ENCODE peak calls at places on chromosomes 3 and 15, in seven cellular contexts. J, A, Q, E, B, W and X are unnamed samples. For H3K36me3, the result is how much of the 10 kb centered on the place peaks cover.

GRCh38 chr3:129673012-129673411 is 66.5 kb upstream of the PLXND1 start:
- DNase-seq in J (no peak), W (no peak), A (no peak), Q (no peak), E (no peak), B (no peak), X (no peak)

GRCh38 chr15:77104155-77104554 is 33.2 kb upstream of the TSPAN3 start:
- DNase-seq in B (no peak), A (no peak), E (no peak), W (peak), J (no peak), Q (no peak), X (no peak)

GRCh38 chr3:184952671-184953070 is 140.7 kb downstream of the VPS8 start:
- DNase-seq in J (no peak), W (no peak), E (no peak), A (no peak), Q (no peak), B (no peak), X (no peak)

GRCh38 chr15:98403169-98403568 is 245.2 kb upstream of the IGF1R start:
- DNase-seq in J (no peak), A (no peak), W (no peak), Q (no peak), B (no peak), E (no peak), X (no peak)

GRCh38 chr3:38088679-38089078 is 48.2 kb downstream of the ACAA1 start:
- DNase-seq in W (no peak), E (no peak), J (no peak), B (no peak), Q (no peak), A (no peak), X (no peak)

GRCh38 chr3:122085666-122086065 is 30.5 kb downstream of the CD86 start:
- DNase-seq in Q (no peak), A (no peak), B (no peak), W (no peak), E (no peak), J (no peak), X (no peak)

GRCh38 chr3:8341853-8342252 is 159.8 kb upstream of the LMCD1 start:
- DNase-seq in E (no peak), Q (peak), W (no peak), B (no peak), A (no peak), J (no peak), X (no peak)

GRCh38 chr15:60933914-60934885 is 294.9 kb downstream of the RORA start:
- DNase-seq in A (peak), E (no peak), B (no peak), W (no peak), J (no peak), Q (no peak), X (no peak)

GRCh38 chr3:141796436-141797166 is 33.4 kb downstream of the GRK7 start:
- DNase-seq in J (peak), W (no peak), Q (no peak), A (no peak), B (peak), E (peak), X (no peak)

GRCh38 chr15:65924004-65924403 is 54.7 kb downstream of the RAB11A start:
- DNase-seq in W (no peak), E (no peak), B (no peak), A (no peak), Q (no peak), J (no peak), X (no peak)

GRCh38 chr3:29128004-29128403 is 152.9 kb upstream of the RBMS3 start:
- DNase-seq in J (no peak), W (no peak), A (no peak), Q (no peak), E (no peak), B (no peak), X (no peak)

GRCh38 chr3:191373327-191373726 is 43.0 kb upstream of the UTS2B start:
- DNase-seq in A (no peak), J (no peak), W (peak), Q (no peak), B (no peak), E (no peak), X (no peak)

GRCh38 chr15:56040081-56041035 is 46.9 kb upstream of the NEDD4 start:
- DNase-seq in W (peak), Q (peak), B (no peak), E (no peak), J (no peak), A (no peak), X (peak)

GRCh38 chr3:5321941-5322340 is 134.4 kb downstream of the EDEM1 start:
- DNase-seq in A (no peak), E (no peak), W (no peak), J (no peak), Q (no peak), B (no peak), X (no peak)

GRCh38 chr15:52466134-52466701 is 62.5 kb downstream of the MYO5A start:
- DNase-seq in Q (no peak), B (peak), W (no peak), E (peak), A (no peak), J (peak), X (no peak)

GRCh38 chr3:94272030-94272429 is 209.2 kb downstream of the NSUN3 start:
- DNase-seq in Q (no peak), W (no peak), E (no peak), B (no peak), J (no peak), A (no peak), X (no peak)

GRCh38 chr15:93088981-93089854 is at the start of gene RGMA:
- DNase-seq in E (no peak), A (no peak), B (no peak), J (no peak), W (no peak), Q (no peak), X (peak)

GRCh38 chr3:134365766-134366065 is 8.5 kb downstream of the AMOTL2 start:
- DNase-seq in A (no peak), J (no peak), E (no peak), B (no peak), W (no peak), Q (no peak), X (no peak)
- H3K36me3 ChIP-seq in A (half or more), J (under half), E (under half), B (under half), W (half or more), Q (half or more), X (half or more)

DNA sequence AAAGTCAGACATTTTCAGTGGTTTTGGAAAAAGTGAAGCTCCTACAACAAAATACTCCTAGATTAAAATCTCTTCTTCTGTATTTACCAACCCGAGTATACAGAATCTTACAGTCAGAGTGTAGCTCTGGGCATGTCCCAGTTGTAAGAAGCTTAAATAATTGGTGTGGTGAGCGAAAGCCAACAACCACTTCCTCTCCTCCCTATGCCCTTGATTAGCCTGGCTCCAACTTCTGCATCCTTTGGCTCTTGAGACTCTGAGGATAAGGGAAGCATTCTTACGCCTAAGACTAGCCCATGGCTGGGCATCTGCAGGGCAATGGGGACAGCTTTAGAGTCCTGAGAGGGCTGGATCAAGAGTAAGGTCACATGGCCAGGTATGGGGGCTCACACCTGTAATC is 25.5 kb downstream of the RFT1 start:
- DNase-seq in E (no peak), B (no peak), W (no peak), Q (no peak), A (no peak), J (no peak), X (no peak)
- H3K36me3 ChIP-seq in E (under half), B (under half), W (under half), Q (under half), A (under half), J (half or more), X (under half)

GRCh38 chr3:87161486-87161885 is 65.6 kb upstream of the CHMP2B start:
- DNase-seq in E (no peak), W (no peak), A (no peak), B (no peak), Q (no peak), J (no peak), X (peak)
- H3K36me3 ChIP-seq in E (under half), W (under half), A (under half), B (under half), Q (under half), J (under half), X (under half)

DNA sequence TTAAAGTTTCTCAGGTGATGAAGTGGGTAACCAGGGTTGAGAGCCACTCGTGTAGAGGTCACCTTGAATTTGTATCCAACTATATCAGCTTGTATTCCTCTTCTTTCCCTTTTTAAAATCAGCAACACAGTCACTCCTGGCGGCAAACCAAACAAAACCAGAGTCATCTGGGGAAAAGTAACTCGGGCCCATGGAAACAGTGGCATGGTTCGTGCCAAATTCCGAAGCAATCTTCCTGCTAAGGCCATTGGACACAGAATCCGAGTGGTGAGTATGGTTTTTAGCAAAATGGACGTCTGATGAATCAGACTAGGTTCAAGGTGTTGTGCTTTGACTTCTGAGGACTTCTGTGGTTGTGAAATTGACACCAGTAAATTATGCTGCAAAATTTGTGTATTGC is 3.9 kb downstream of the RPL35A start:
- DNase-seq in E (no peak), J (no peak), B (no peak), W (no peak), A (no peak), Q (no peak), X (no peak)
- H3K36me3 ChIP-seq in E (under half), J (half or more), B (half or more), W (under half), A (under half), Q (half or more), X (half or more)

GRCh38 chr3:11310258-11310657 is 38.1 kb downstream of the ATG7 start:
- DNase-seq in B (no peak), W (no peak), Q (no peak), E (no peak), A (no peak), J (no peak), X (no peak)
- H3K36me3 ChIP-seq in B (under half), W (under half), Q (half or more), E (under half), A (under half), J (under half), X (under half)